ENCODE peak calls at places on chromosome 13, in seven cellular contexts. One of them, this sample, is unnamed.

GRCh38 chr13:99371956-99372355 is 64.8 kb upstream of the GPR183 start:
- DNase-seq in Calu3: no peak
- DNase-seq in NCI-H2029 treated with DMSO at 0.1 percent for 48 hours: no peak
- DNase-seq in osteoblast: no peak
- DNase-seq in stimulated activated CD4-positive, alpha-beta T cell treated with anti-CD3 and anti-CD28 coated beads, Interleukin-4, amount 100 ng/mL, for 48 hours: no peak
- DNase-seq in fibroblast of the conjunctiva: no peak
- DNase-seq in thyroid gland: no peak
- DNase-seq in this sample: no peak

GRCh38 chr13:113928701-113929627 is 44.9 kb downstream of the C13orf46 start:
- DNase-seq in Calu3: no peak
- DNase-seq in osteoblast: peak
- DNase-seq in thyroid gland: peak
- DNase-seq in fibroblast of the conjunctiva: peak
- DNase-seq in stimulated activated CD4-positive, alpha-beta T cell treated with anti-CD3 and anti-CD28 coated beads, Interleukin-4, amount 100 ng/mL, for 48 hours: no peak
- DNase-seq in NCI-H2029 treated with DMSO at 0.1 percent for 48 hours: no peak
- DNase-seq in this sample: no peak

GRCh38 chr13:94050039-94050438 is 429.4 kb downstream of the DCT start:
- DNase-seq in osteoblast: no peak
- DNase-seq in fibroblast of the conjunctiva: no peak
- DNase-seq in thyroid gland: no peak
- DNase-seq in stimulated activated CD4-positive, alpha-beta T cell treated with anti-CD3 and anti-CD28 coated beads, Interleukin-4, amount 100 ng/mL, for 48 hours: no peak
- DNase-seq in Calu3: no peak
- DNase-seq in NCI-H2029 treated with DMSO at 0.1 percent for 48 hours: no peak
- DNase-seq in this sample: no peak

GRCh38 chr13:99926014-99926731 is 45.4 kb downstream of the ZIC5 start:
- DNase-seq in stimulated activated CD4-positive, alpha-beta T cell treated with anti-CD3 and anti-CD28 coated beads, Interleukin-4, amount 100 ng/mL, for 48 hours: no peak
- DNase-seq in osteoblast: peak
- DNase-seq in thyroid gland: peak
- DNase-seq in Calu3: peak
- DNase-seq in NCI-H2029 treated with DMSO at 0.1 percent for 48 hours: no peak
- DNase-seq in fibroblast of the conjunctiva: no peak
- DNase-seq in this sample: peak

GRCh38 chr13:110186221-110186838 is 120.6 kb downstream of the COL4A1 start:
- DNase-seq in stimulated activated CD4-positive, alpha-beta T cell treated with anti-CD3 and anti-CD28 coated beads, Interleukin-4, amount 100 ng/mL, for 48 hours: no peak
- DNase-seq in fibroblast of the conjunctiva: no peak
- DNase-seq in thyroid gland: no peak
- DNase-seq in Calu3: no peak
- DNase-seq in osteoblast: no peak
- DNase-seq in NCI-H2029 treated with DMSO at 0.1 percent for 48 hours: no peak
- DNase-seq in this sample: no peak

GRCh38 chr13:75633285-75633684 is 2.8 kb upstream of the LMO7 start:
- DNase-seq in stimulated activated CD4-positive, alpha-beta T cell treated with anti-CD3 and anti-CD28 coated beads, Interleukin-4, amount 100 ng/mL, for 48 hours: no peak
- DNase-seq in fibroblast of the conjunctiva: no peak
- DNase-seq in thyroid gland: no peak
- DNase-seq in osteoblast: peak
- DNase-seq in NCI-H2029 treated with DMSO at 0.1 percent for 48 hours: no peak
- DNase-seq in Calu3: no peak
- DNase-seq in this sample: no peak

GRCh38 chr13:50543767-50544166 is 299.7 kb downstream of the DLEU7 start:
- DNase-seq in thyroid gland: peak
- DNase-seq in stimulated activated CD4-positive, alpha-beta T cell treated with anti-CD3 and anti-CD28 coated beads, Interleukin-4, amount 100 ng/mL, for 48 hours: no peak
- DNase-seq in NCI-H2029 treated with DMSO at 0.1 percent for 48 hours: no peak
- DNase-seq in fibroblast of the conjunctiva: peak
- DNase-seq in osteoblast: no peak
- DNase-seq in Calu3: no peak
- DNase-seq in this sample: no peak

GRCh38 chr13:30529085-30529815 is 63.5 kb upstream of the HMGB1 start:
- DNase-seq in NCI-H2029 treated with DMSO at 0.1 percent for 48 hours: no peak
- DNase-seq in fibroblast of the conjunctiva: no peak
- DNase-seq in Calu3: no peak
- DNase-seq in osteoblast: no peak
- DNase-seq in stimulated activated CD4-positive, alpha-beta T cell treated with anti-CD3 and anti-CD28 coated beads, Interleukin-4, amount 100 ng/mL, for 48 hours: no peak
- DNase-seq in thyroid gland: no peak
- DNase-seq in this sample: no peak

GRCh38 chr13:109684084-109684835 is 102.1 kb downstream of the IRS2 start:
- DNase-seq in thyroid gland: no peak
- DNase-seq in NCI-H2029 treated with DMSO at 0.1 percent for 48 hours: no peak
- DNase-seq in fibroblast of the conjunctiva: no peak
- DNase-seq in osteoblast: no peak
- DNase-seq in stimulated activated CD4-positive, alpha-beta T cell treated with anti-CD3 and anti-CD28 coated beads, Interleukin-4, amount 100 ng/mL, for 48 hours: no peak
- DNase-seq in Calu3: no peak
- DNase-seq in this sample: no peak

GRCh38 chr13:30737511-30738342 is 2.4 kb downstream of the ALOX5AP start:
- DNase-seq in osteoblast: peak
- DNase-seq in thyroid gland: no peak
- DNase-seq in fibroblast of the conjunctiva: no peak
- DNase-seq in Calu3: no peak
- DNase-seq in stimulated activated CD4-positive, alpha-beta T cell treated with anti-CD3 and anti-CD28 coated beads, Interleukin-4, amount 100 ng/mL, for 48 hours: no peak
- DNase-seq in NCI-H2029 treated with DMSO at 0.1 percent for 48 hours: no peak
- DNase-seq in this sample: no peak

GRCh38 chr13:100154835-100155463 is 66.1 kb downstream of the PCCA start:
- DNase-seq in thyroid gland: no peak
- DNase-seq in Calu3: no peak
- DNase-seq in osteoblast: no peak
- DNase-seq in fibroblast of the conjunctiva: no peak
- DNase-seq in NCI-H2029 treated with DMSO at 0.1 percent for 48 hours: no peak
- DNase-seq in stimulated activated CD4-positive, alpha-beta T cell treated with anti-CD3 and anti-CD28 coated beads, Interleukin-4, amount 100 ng/mL, for 48 hours: no peak
- DNase-seq in this sample: no peak

GRCh38 chr13:42905542-42905941 is 86.5 kb downstream of the EPSTI1 start:
- DNase-seq in stimulated activated CD4-positive, alpha-beta T cell treated with anti-CD3 and anti-CD28 coated beads, Interleukin-4, amount 100 ng/mL, for 48 hours: no peak
- DNase-seq in Calu3: no peak
- DNase-seq in NCI-H2029 treated with DMSO at 0.1 percent for 48 hours: no peak
- DNase-seq in osteoblast: no peak
- DNase-seq in fibroblast of the conjunctiva: no peak
- DNase-seq in thyroid gland: no peak
- DNase-seq in this sample: no peak

GRCh38 chr13:78020861-78021260 is 102.2 kb upstream of the EDNRB start:
- DNase-seq in thyroid gland: no peak
- DNase-seq in Calu3: no peak
- DNase-seq in NCI-H2029 treated with DMSO at 0.1 percent for 48 hours: no peak
- DNase-seq in osteoblast: no peak
- DNase-seq in stimulated activated CD4-positive, alpha-beta T cell treated with anti-CD3 and anti-CD28 coated beads, Interleukin-4, amount 100 ng/mL, for 48 hours: no peak
- DNase-seq in fibroblast of the conjunctiva: no peak
- DNase-seq in this sample: no peak

GRCh38 chr13:61954092-61954491 is 538.4 kb upstream of the PCDH20 start:
- DNase-seq in stimulated activated CD4-positive, alpha-beta T cell treated with anti-CD3 and anti-CD28 coated beads, Interleukin-4, amount 100 ng/mL, for 48 hours: no peak
- DNase-seq in Calu3: no peak
- DNase-seq in thyroid gland: no peak
- DNase-seq in fibroblast of the conjunctiva: peak
- DNase-seq in osteoblast: no peak
- DNase-seq in NCI-H2029 treated with DMSO at 0.1 percent for 48 hours: no peak
- DNase-seq in this sample: no peak

GRCh38 chr13:29428310-29428991 is 167.0 kb downstream of the SLC7A1 start:
- DNase-seq in NCI-H2029 treated with DMSO at 0.1 percent for 48 hours: no peak
- DNase-seq in thyroid gland: peak
- DNase-seq in Calu3: peak
- DNase-seq in osteoblast: no peak
- DNase-seq in fibroblast of the conjunctiva: no peak
- DNase-seq in stimulated activated CD4-positive, alpha-beta T cell treated with anti-CD3 and anti-CD28 coated beads, Interleukin-4, amount 100 ng/mL, for 48 hours: no peak
- DNase-seq in this sample: no peak

GRCh38 chr13:112756967-112757758 is 67.3 kb downstream of the ATP11A start:
- DNase-seq in thyroid gland: no peak
- DNase-seq in NCI-H2029 treated with DMSO at 0.1 percent for 48 hours: peak
- DNase-seq in fibroblast of the conjunctiva: no peak
- DNase-seq in Calu3: no peak
- DNase-seq in stimulated activated CD4-positive, alpha-beta T cell treated with anti-CD3 and anti-CD28 coated beads, Interleukin-4, amount 100 ng/mL, for 48 hours: no peak
- DNase-seq in osteoblast: no peak
- DNase-seq in this sample: no peak

GRCh38 chr13:31023126-31023525 is 90.7 kb downstream of the TEX26 start:
- DNase-seq in thyroid gland: no peak
- DNase-seq in NCI-H2029 treated with DMSO at 0.1 percent for 48 hours: no peak
- DNase-seq in fibroblast of the conjunctiva: no peak
- DNase-seq in Calu3: no peak
- DNase-seq in osteoblast: peak
- DNase-seq in stimulated activated CD4-positive, alpha-beta T cell treated with anti-CD3 and anti-CD28 coated beads, Interleukin-4, amount 100 ng/mL, for 48 hours: no peak
- DNase-seq in this sample: no peak

GRCh38 chr13:59452189-59452588 is 711.5 kb downstream of the DIAPH3 start:
- DNase-seq in fibroblast of the conjunctiva: no peak
- DNase-seq in NCI-H2029 treated with DMSO at 0.1 percent for 48 hours: no peak
- DNase-seq in thyroid gland: no peak
- DNase-seq in stimulated activated CD4-positive, alpha-beta T cell treated with anti-CD3 and anti-CD28 coated beads, Interleukin-4, amount 100 ng/mL, for 48 hours: no peak
- DNase-seq in Calu3: no peak
- DNase-seq in osteoblast: no peak
- DNase-seq in this sample: no peak

GRCh38 chr13:29676941-29677452 is 81.5 kb upstream of the SLC7A1 start:
- DNase-seq in thyroid gland: peak
- DNase-seq in Calu3: peak
- DNase-seq in NCI-H2029 treated with DMSO at 0.1 percent for 48 hours: peak
- DNase-seq in fibroblast of the conjunctiva: no peak
- DNase-seq in stimulated activated CD4-positive, alpha-beta T cell treated with anti-CD3 and anti-CD28 coated beads, Interleukin-4, amount 100 ng/mL, for 48 hours: no peak
- DNase-seq in osteoblast: peak
- DNase-seq in this sample: peak

GRCh38 chr13:68066879-68067513 is 836.9 kb upstream of the PCDH9 start:
- DNase-seq in NCI-H2029 treated with DMSO at 0.1 percent for 48 hours: no peak
- DNase-seq in Calu3: no peak
- DNase-seq in osteoblast: no peak
- DNase-seq in stimulated activated CD4-positive, alpha-beta T cell treated with anti-CD3 and anti-CD28 coated beads, Interleukin-4, amount 100 ng/mL, for 48 hours: no peak
- DNase-seq in fibroblast of the conjunctiva: no peak
- DNase-seq in thyroid gland: no peak
- DNase-seq in this sample: no peak

GRCh38 chr13:104143760-104144406 is 1077.7 kb upstream of the SLC10A2 start:
- DNase-seq in stimulated activated CD4-positive, alpha-beta T cell treated with anti-CD3 and anti-CD28 coated beads, Interleukin-4, amount 100 ng/mL, for 48 hours: no peak
- DNase-seq in NCI-H2029 treated with DMSO at 0.1 percent for 48 hours: no peak
- DNase-seq in Calu3: peak
- DNase-seq in thyroid gland: no peak
- DNase-seq in osteoblast: no peak
- DNase-seq in fibroblast of the conjunctiva: no peak
- DNase-seq in this sample: no peak

GRCh38 chr13:92224052-92224821 is 825.8 kb downstream of the GPC5 start:
- DNase-seq in osteoblast: no peak
- DNase-seq in stimulated activated CD4-positive, alpha-beta T cell treated with anti-CD3 and anti-CD28 coated beads, Interleukin-4, amount 100 ng/mL, for 48 hours: no peak
- DNase-seq in NCI-H2029 treated with DMSO at 0.1 percent for 48 hours: no peak
- DNase-seq in Calu3: no peak
- DNase-seq in thyroid gland: no peak
- DNase-seq in fibroblast of the conjunctiva: peak
- DNase-seq in this sample: no peak

GRCh38 chr13:60411983-60412382 is 15.0 kb downstream of the TDRD3 start:
- DNase-seq in fibroblast of the conjunctiva: no peak
- DNase-seq in osteoblast: no peak
- DNase-seq in stimulated activated CD4-positive, alpha-beta T cell treated with anti-CD3 and anti-CD28 coated beads, Interleukin-4, amount 100 ng/mL, for 48 hours: no peak
- DNase-seq in thyroid gland: no peak
- DNase-seq in NCI-H2029 treated with DMSO at 0.1 percent for 48 hours: no peak
- DNase-seq in Calu3: no peak
- DNase-seq in this sample: no peak

GRCh38 chr13:50626031-50626643 is 217.4 kb downstream of the DLEU7 start:
- DNase-seq in stimulated activated CD4-positive, alpha-beta T cell treated with anti-CD3 and anti-CD28 coated beads, Interleukin-4, amount 100 ng/mL, for 48 hours: no peak
- DNase-seq in thyroid gland: no peak
- DNase-seq in osteoblast: peak
- DNase-seq in NCI-H2029 treated with DMSO at 0.1 percent for 48 hours: no peak
- DNase-seq in fibroblast of the conjunctiva: no peak
- DNase-seq in Calu3: no peak
- DNase-seq in this sample: no peak

GRCh38 chr13:20285530-20285929 is 53.4 kb upstream of the GJB6 start:
- DNase-seq in NCI-H2029 treated with DMSO at 0.1 percent for 48 hours: no peak
- DNase-seq in osteoblast: no peak
- DNase-seq in stimulated activated CD4-positive, alpha-beta T cell treated with anti-CD3 and anti-CD28 coated beads, Interleukin-4, amount 100 ng/mL, for 48 hours: no peak
- DNase-seq in Calu3: no peak
- DNase-seq in thyroid gland: no peak
- DNase-seq in fibroblast of the conjunctiva: no peak
- DNase-seq in this sample: no peak

GRCh38 chr13:80444240-80445015 is 103.5 kb upstream of the SPRY2 start:
- DNase-seq in stimulated activated CD4-positive, alpha-beta T cell treated with anti-CD3 and anti-CD28 coated beads, Interleukin-4, amount 100 ng/mL, for 48 hours: no peak
- DNase-seq in NCI-H2029 treated with DMSO at 0.1 percent for 48 hours: no peak
- DNase-seq in osteoblast: peak
- DNase-seq in Calu3: no peak
- DNase-seq in thyroid gland: no peak
- DNase-seq in fibroblast of the conjunctiva: no peak
- DNase-seq in this sample: no peak

GRCh38 chr13:32408999-32409313 is 19.0 kb downstream of the N4BP2L1 start:
- DNase-seq in thyroid gland: peak
- DNase-seq in stimulated activated CD4-positive, alpha-beta T cell treated with anti-CD3 and anti-CD28 coated beads, Interleukin-4, amount 100 ng/mL, for 48 hours: no peak
- DNase-seq in Calu3: no peak
- DNase-seq in NCI-H2029 treated with DMSO at 0.1 percent for 48 hours: no peak
- DNase-seq in osteoblast: no peak
- DNase-seq in fibroblast of the conjunctiva: no peak
- DNase-seq in this sample: no peak

GRCh38 chr13:114062754-114063153 is 69.7 kb downstream of the RASA3 start:
- DNase-seq in Calu3: no peak
- DNase-seq in stimulated activated CD4-positive, alpha-beta T cell treated with anti-CD3 and anti-CD28 coated beads, Interleukin-4, amount 100 ng/mL, for 48 hours: no peak
- DNase-seq in fibroblast of the conjunctiva: no peak
- DNase-seq in NCI-H2029 treated with DMSO at 0.1 percent for 48 hours: no peak
- DNase-seq in osteoblast: no peak
- DNase-seq in thyroid gland: no peak
- DNase-seq in this sample: no peak

GRCh38 chr13:84481958-84482357 is 599.7 kb upstream of the SLITRK1 start:
- DNase-seq in Calu3: no peak
- DNase-seq in thyroid gland: no peak
- DNase-seq in osteoblast: peak
- DNase-seq in stimulated activated CD4-positive, alpha-beta T cell treated with anti-CD3 and anti-CD28 coated beads, Interleukin-4, amount 100 ng/mL, for 48 hours: no peak
- DNase-seq in fibroblast of the conjunctiva: peak
- DNase-seq in NCI-H2029 treated with DMSO at 0.1 percent for 48 hours: no peak
- DNase-seq in this sample: no peak

GRCh38 chr13:112779856-112780604 is 90.2 kb downstream of the ATP11A start:
- DNase-seq in NCI-H2029 treated with DMSO at 0.1 percent for 48 hours: no peak
- DNase-seq in thyroid gland: no peak
- DNase-seq in osteoblast: peak
- DNase-seq in Calu3: no peak
- DNase-seq in stimulated activated CD4-positive, alpha-beta T cell treated with anti-CD3 and anti-CD28 coated beads, Interleukin-4, amount 100 ng/mL, for 48 hours: no peak
- DNase-seq in fibroblast of the conjunctiva: no peak
- DNase-seq in this sample: no peak

GRCh38 chr13:35144496-35144895 is 202.4 kb downstream of the NBEA start:
- DNase-seq in thyroid gland: no peak
- DNase-seq in Calu3: no peak
- DNase-seq in fibroblast of the conjunctiva: no peak
- DNase-seq in osteoblast: peak
- DNase-seq in stimulated activated CD4-positive, alpha-beta T cell treated with anti-CD3 and anti-CD28 coated beads, Interleukin-4, amount 100 ng/mL, for 48 hours: no peak
- DNase-seq in NCI-H2029 treated with DMSO at 0.1 percent for 48 hours: no peak
- DNase-seq in this sample: no peak

GRCh38 chr13:34164585-34164984 is 346.6 kb downstream of the RFC3 start:
- DNase-seq in Calu3: peak
- DNase-seq in stimulated activated CD4-positive, alpha-beta T cell treated with anti-CD3 and anti-CD28 coated beads, Interleukin-4, amount 100 ng/mL, for 48 hours: no peak
- DNase-seq in osteoblast: no peak
- DNase-seq in fibroblast of the conjunctiva: no peak
- DNase-seq in thyroid gland: peak
- DNase-seq in NCI-H2029 treated with DMSO at 0.1 percent for 48 hours: no peak
- DNase-seq in this sample: no peak

GRCh38 chr13:32142956-32143375 is 111.4 kb downstream of the FRY start:
- DNase-seq in osteoblast: peak
- DNase-seq in NCI-H2029 treated with DMSO at 0.1 percent for 48 hours: peak
- DNase-seq in thyroid gland: no peak
- DNase-seq in Calu3: peak
- DNase-seq in stimulated activated CD4-positive, alpha-beta T cell treated with anti-CD3 and anti-CD28 coated beads, Interleukin-4, amount 100 ng/mL, for 48 hours: no peak
- DNase-seq in fibroblast of the conjunctiva: no peak
- DNase-seq in this sample: no peak

GRCh38 chr13:100544866-100545683 is 43.5 kb downstream of the GGACT start:
- DNase-seq in stimulated activated CD4-positive, alpha-beta T cell treated with anti-CD3 and anti-CD28 coated beads, Interleukin-4, amount 100 ng/mL, for 48 hours: no peak
- DNase-seq in Calu3: no peak
- DNase-seq in NCI-H2029 treated with DMSO at 0.1 percent for 48 hours: peak
- DNase-seq in osteoblast: peak
- DNase-seq in thyroid gland: peak
- DNase-seq in fibroblast of the conjunctiva: no peak
- DNase-seq in this sample: no peak

GRCh38 chr13:75569576-75569975 is 20.0 kb downstream of the UCHL3 start:
- DNase-seq in Calu3: no peak
- DNase-seq in NCI-H2029 treated with DMSO at 0.1 percent for 48 hours: no peak
- DNase-seq in stimulated activated CD4-positive, alpha-beta T cell treated with anti-CD3 and anti-CD28 coated beads, Interleukin-4, amount 100 ng/mL, for 48 hours: no peak
- DNase-seq in osteoblast: no peak
- DNase-seq in fibroblast of the conjunctiva: no peak
- DNase-seq in thyroid gland: no peak
- DNase-seq in this sample: no peak

GRCh38 chr13:66483712-66484111 is 746.4 kb downstream of the PCDH9 start:
- DNase-seq in thyroid gland: no peak
- DNase-seq in Calu3: no peak
- DNase-seq in osteoblast: no peak
- DNase-seq in stimulated activated CD4-positive, alpha-beta T cell treated with anti-CD3 and anti-CD28 coated beads, Interleukin-4, amount 100 ng/mL, for 48 hours: no peak
- DNase-seq in NCI-H2029 treated with DMSO at 0.1 percent for 48 hours: no peak
- DNase-seq in fibroblast of the conjunctiva: no peak
- DNase-seq in this sample: no peak

GRCh38 chr13:79973533-79973963 is 367.4 kb downstream of the SPRY2 start:
- DNase-seq in Calu3: no peak
- DNase-seq in osteoblast: peak
- DNase-seq in NCI-H2029 treated with DMSO at 0.1 percent for 48 hours: no peak
- DNase-seq in fibroblast of the conjunctiva: no peak
- DNase-seq in thyroid gland: peak
- DNase-seq in stimulated activated CD4-positive, alpha-beta T cell treated with anti-CD3 and anti-CD28 coated beads, Interleukin-4, amount 100 ng/mL, for 48 hours: no peak
- DNase-seq in this sample: no peak